ENCODE peak calls at places on chromosomes 1 and 21, in four cellular contexts. One of them, this sample, is unnamed.

GRCh38 chr1:216462061-216462775 is 39.0 kb upstream of the USH2A start:
- DNase-seq in neural progenitor cell: no peak
- DNase-seq in HCT116: no peak
- DNase-seq in heart left ventricle: no peak
- DNase-seq in this sample: no peak

GRCh38 chr1:65541865-65542264 is 121.4 kb downstream of the LEPR start:
- DNase-seq in HCT116: no peak
- DNase-seq in heart left ventricle: no peak
- DNase-seq in neural progenitor cell: no peak
- DNase-seq in this sample: no peak

GRCh38 chr1:29213055-29213454 is 17.7 kb downstream of the MECR start:
- DNase-seq in neural progenitor cell: no peak
- DNase-seq in HCT116: no peak
- DNase-seq in heart left ventricle: no peak
- DNase-seq in this sample: no peak

GRCh38 chr1:193031431-193031830 is 27.7 kb downstream of the UCHL5 start:
- DNase-seq in heart left ventricle: no peak
- DNase-seq in HCT116: no peak
- DNase-seq in neural progenitor cell: no peak
- DNase-seq in this sample: no peak

GRCh38 chr1:219220945-219221344 is 47.3 kb downstream of the LYPLAL1 start:
- DNase-seq in HCT116: no peak
- DNase-seq in neural progenitor cell: no peak
- DNase-seq in heart left ventricle: peak
- DNase-seq in this sample: no peak

GRCh38 chr1:202815120-202815519 is 4.4 kb downstream of the PCAT6 start:
- DNase-seq in heart left ventricle: no peak
- DNase-seq in neural progenitor cell: no peak
- DNase-seq in HCT116: no peak
- DNase-seq in this sample: no peak

GRCh38 chr1:71623888-71624287 is 543.1 kb upstream of the ZRANB2 start:
- DNase-seq in neural progenitor cell: no peak
- DNase-seq in HCT116: no peak
- DNase-seq in heart left ventricle: no peak
- DNase-seq in this sample: no peak

GRCh38 chr21:36902793-36903192 is 63.7 kb downstream of the HLCS start:
- DNase-seq in HCT116: no peak
- DNase-seq in neural progenitor cell: no peak
- DNase-seq in heart left ventricle: no peak
- DNase-seq in this sample: no peak

GRCh38 chr1:27716262-27716895 is 9.4 kb upstream of the FAM76A start:
- DNase-seq in heart left ventricle: no peak
- DNase-seq in HCT116: no peak
- DNase-seq in neural progenitor cell: no peak
- DNase-seq in this sample: no peak

GRCh38 chr1:21939650-21940374 is 2.7 kb upstream of the HSPG2 start:
- DNase-seq in neural progenitor cell: no peak
- DNase-seq in HCT116: peak
- DNase-seq in heart left ventricle: peak
- DNase-seq in this sample: no peak

GRCh38 chr1:226864311-226864710 is 6.1 kb upstream of the PSEN2 start:
- DNase-seq in heart left ventricle: no peak
- DNase-seq in neural progenitor cell: no peak
- DNase-seq in HCT116: no peak
- DNase-seq in this sample: no peak

GRCh38 chr1:32249831-32250525 is 1.1 kb upstream of the LCK start:
- DNase-seq in HCT116: no peak
- DNase-seq in heart left ventricle: peak
- DNase-seq in neural progenitor cell: no peak
- DNase-seq in this sample: no peak

GRCh38 chr1:33050221-33051076 is 13.8 kb upstream of the AK2 start:
- DNase-seq in neural progenitor cell: no peak
- DNase-seq in heart left ventricle: no peak
- DNase-seq in HCT116: peak
- DNase-seq in this sample: no peak

GRCh38 chr1:66244429-66244828 is 289.5 kb upstream of the SGIP1 start:
- DNase-seq in heart left ventricle: no peak
- DNase-seq in HCT116: no peak
- DNase-seq in neural progenitor cell: no peak
- DNase-seq in this sample: no peak

GRCh38 chr21:37153193-37153934 is 80.3 kb downstream of the TTC3 start:
- DNase-seq in heart left ventricle: no peak
- DNase-seq in neural progenitor cell: no peak
- DNase-seq in HCT116: no peak
- DNase-seq in this sample: no peak

GRCh38 chr1:33295023-33295422 is 25.9 kb downstream of the A3GALT2 start:
- DNase-seq in heart left ventricle: no peak
- DNase-seq in neural progenitor cell: no peak
- DNase-seq in HCT116: no peak
- DNase-seq in this sample: no peak

GRCh38 chr1:201359031-201359872 is 18.2 kb downstream of the TNNT2 start:
- DNase-seq in HCT116: no peak
- DNase-seq in neural progenitor cell: no peak
- DNase-seq in heart left ventricle: no peak
- DNase-seq in this sample: no peak

GRCh38 chr1:20074046-20074724 is 4.2 kb downstream of the PLA2G5 start:
- DNase-seq in heart left ventricle: no peak
- DNase-seq in HCT116: no peak
- DNase-seq in neural progenitor cell: no peak
- DNase-seq in this sample: no peak

GRCh38 chr1:22184892-22185612 is 42.2 kb upstream of the WNT4 start:
- DNase-seq in HCT116: no peak
- DNase-seq in neural progenitor cell: peak
- DNase-seq in heart left ventricle: no peak
- DNase-seq in this sample: no peak

GRCh38 chr1:108049083-108049819 is 84.3 kb upstream of the VAV3 start:
- DNase-seq in neural progenitor cell: peak
- DNase-seq in heart left ventricle: peak
- DNase-seq in HCT116: no peak
- DNase-seq in this sample: no peak

GRCh38 chr1:231964955-231965354 is 338.4 kb downstream of the DISC1 start:
- DNase-seq in heart left ventricle: no peak
- DNase-seq in neural progenitor cell: no peak
- DNase-seq in HCT116: no peak
- DNase-seq in this sample: no peak

GRCh38 chr1:41882068-41882477 is 36.6 kb downstream of the HIVEP3 start:
- DNase-seq in heart left ventricle: no peak
- DNase-seq in neural progenitor cell: no peak
- DNase-seq in HCT116: no peak
- DNase-seq in this sample: peak

GRCh38 chr1:175731581-175731980 is 11.8 kb downstream of the TNR start:
- DNase-seq in HCT116: no peak
- DNase-seq in neural progenitor cell: no peak
- DNase-seq in heart left ventricle: no peak
- DNase-seq in this sample: no peak

GRCh38 chr1:27218736-27219135 is 15.7 kb upstream of the WDTC1 start:
- DNase-seq in HCT116: no peak
- DNase-seq in neural progenitor cell: no peak
- DNase-seq in heart left ventricle: no peak
- DNase-seq in this sample: no peak

GRCh38 chr1:178724734-178725602 is at the start of gene RALGPS2:
- DNase-seq in HCT116: no peak
- DNase-seq in heart left ventricle: peak
- DNase-seq in neural progenitor cell: peak
- DNase-seq in this sample: no peak

GRCh38 chr1:41102208-41102607 is 80.7 kb upstream of the SLFNL1 start:
- DNase-seq in neural progenitor cell: no peak
- DNase-seq in heart left ventricle: peak
- DNase-seq in HCT116: no peak
- DNase-seq in this sample: peak

GRCh38 chr1:53665996-53666395 is 73.0 kb downstream of the GLIS1 start:
- DNase-seq in HCT116: no peak
- DNase-seq in heart left ventricle: no peak
- DNase-seq in neural progenitor cell: no peak
- DNase-seq in this sample: no peak

GRCh38 chr1:79006564-79006963 is at the start of gene ADGRL4:
- DNase-seq in HCT116: no peak
- DNase-seq in neural progenitor cell: peak
- DNase-seq in heart left ventricle: peak
- DNase-seq in this sample: no peak

GRCh38 chr1:116368241-116368640 is 4.8 kb upstream of the ATP1A1 start:
- DNase-seq in neural progenitor cell: no peak
- DNase-seq in HCT116: no peak
- DNase-seq in heart left ventricle: no peak
- DNase-seq in this sample: no peak

GRCh38 chr1:52955129-52955970 is 28.3 kb downstream of the SCP2 start:
- DNase-seq in heart left ventricle: no peak
- DNase-seq in neural progenitor cell: no peak
- DNase-seq in HCT116: no peak
- DNase-seq in this sample: no peak

GRCh38 chr1:78475888-78476610 is 14.7 kb upstream of the PTGFR start:
- DNase-seq in HCT116: no peak
- DNase-seq in heart left ventricle: no peak
- DNase-seq in neural progenitor cell: no peak
- DNase-seq in this sample: no peak

GRCh38 chr1:61496501-61496900 is 228.4 kb downstream of the TM2D1 start:
- DNase-seq in heart left ventricle: no peak
- DNase-seq in HCT116: no peak
- DNase-seq in neural progenitor cell: no peak
- DNase-seq in this sample: no peak

GRCh38 chr21:28747464-28747863 is 245.2 kb downstream of the LTN1 start:
- DNase-seq in neural progenitor cell: no peak
- DNase-seq in heart left ventricle: no peak
- DNase-seq in HCT116: no peak
- DNase-seq in this sample: no peak

GRCh38 chr1:104765115-104765514 is 1015.4 kb downstream of the AMY1C start:
- DNase-seq in HCT116: no peak
- DNase-seq in neural progenitor cell: no peak
- DNase-seq in heart left ventricle: no peak
- DNase-seq in this sample: no peak

GRCh38 chr1:3056641-3057040 is 12.4 kb upstream of the PRDM16 start:
- DNase-seq in heart left ventricle: no peak
- DNase-seq in neural progenitor cell: no peak
- DNase-seq in HCT116: no peak
- DNase-seq in this sample: no peak

GRCh38 chr1:154306151-154306550 is 14.7 kb upstream of the AQP10 start:
- DNase-seq in HCT116: no peak
- DNase-seq in heart left ventricle: no peak
- DNase-seq in neural progenitor cell: no peak
- DNase-seq in this sample: no peak

GRCh38 chr1:117537291-117537920 is 68.4 kb upstream of the TENT5C start:
- DNase-seq in neural progenitor cell: peak
- DNase-seq in heart left ventricle: no peak
- DNase-seq in HCT116: no peak
- DNase-seq in this sample: no peak

GRCh38 chr21:46096997-46097825 is 701 bp upstream of the COL6A2 start:
- DNase-seq in heart left ventricle: peak
- DNase-seq in neural progenitor cell: no peak
- DNase-seq in HCT116: no peak
- DNase-seq in this sample: no peak
- H3K4me3 ChIP-seq in heart left ventricle: peak
- H3K4me3 ChIP-seq in neural progenitor cell: peak
- H3K4me3 ChIP-seq in HCT116: peak
- H3K4me3 ChIP-seq in this sample: peak

GRCh38 chr1:46411010-46411405 is 16.9 kb downstream of the FAAH start:
- DNase-seq in HCT116: no peak
- DNase-seq in heart left ventricle: no peak
- DNase-seq in neural progenitor cell: no peak
- DNase-seq in this sample: no peak
- TF ChIP-seq CTCF in HCT116: no peak
- TF ChIP-seq CTCF in heart left ventricle: no peak
- TF ChIP-seq CTCF in neural progenitor cell: no peak
- TF ChIP-seq CTCF in this sample: no peak

GRCh38 chr1:51420867-51421627 is 90.7 kb upstream of the TTC39A start:
- DNase-seq in heart left ventricle: no peak
- DNase-seq in neural progenitor cell: no peak
- DNase-seq in HCT116: no peak
- DNase-seq in this sample: no peak
- H3K4me3 ChIP-seq in heart left ventricle: peak
- H3K4me3 ChIP-seq in neural progenitor cell: peak
- H3K4me3 ChIP-seq in HCT116: no peak
- H3K4me3 ChIP-seq in this sample: no peak

GRCh38 chr1:214586621-214587020 is 16.4 kb upstream of the CENPF start:
- DNase-seq in neural progenitor cell: no peak
- DNase-seq in HCT116: no peak
- DNase-seq in heart left ventricle: no peak
- DNase-seq in this sample: no peak

GRCh38 chr1:214593158-214593557 is 9.8 kb upstream of the CENPF start:
- DNase-seq in HCT116: no peak
- DNase-seq in heart left ventricle: no peak
- DNase-seq in neural progenitor cell: no peak
- DNase-seq in this sample: no peak

GRCh38 chr1:214587165-214587564 is 15.8 kb upstream of the CENPF start:
- DNase-seq in heart left ventricle: no peak
- DNase-seq in neural progenitor cell: no peak
- DNase-seq in HCT116: no peak
- DNase-seq in this sample: no peak

GRCh38 chr1:214588963-214589597 is 13.9 kb upstream of the CENPF start:
- DNase-seq in neural progenitor cell: no peak
- DNase-seq in heart left ventricle: no peak
- DNase-seq in HCT116: no peak
- DNase-seq in this sample: no peak

GRCh38 chr1:214590696-214591095 is 12.3 kb upstream of the CENPF start:
- DNase-seq in neural progenitor cell: no peak
- DNase-seq in HCT116: no peak
- DNase-seq in heart left ventricle: no peak
- DNase-seq in this sample: no peak
- TF ChIP-seq CTCF in neural progenitor cell: no peak
- TF ChIP-seq CTCF in HCT116: peak
- TF ChIP-seq CTCF in heart left ventricle: peak
- TF ChIP-seq CTCF in this sample: no peak

GRCh38 chr1:206687251-206687914 is 2.7 kb downstream of the MAPKAPK2 start:
- DNase-seq in HCT116: no peak
- DNase-seq in neural progenitor cell: no peak
- DNase-seq in heart left ventricle: no peak
- DNase-seq in this sample: no peak
- H3K4me3 ChIP-seq in HCT116: no peak
- H3K4me3 ChIP-seq in neural progenitor cell: no peak
- H3K4me3 ChIP-seq in heart left ventricle: peak
- H3K4me3 ChIP-seq in this sample: no peak